ENCODE peak calls at places on chromosomes 2 and 18, in eight cellular contexts. U is CD8-positive, alpha-beta T cell; O is hepatocyte; N is OCI-LY7; I is fibroblast of lung; Q is IMR-90; L is heart right ventricle; K is cardiac muscle cell. B is an unnamed sample.
A peak's percentile ranks its signal among the peaks of the same experiment; 100 is the strongest.

GRCh38 chr2:132837764-132838163 is 167.8 kb upstream of the LYPD1 start:
- DNase-seq in U (no peak), O (no peak), Q (no peak), K (no peak), N (no peak), L (no peak), I (no peak), B (no peak)

GRCh38 chr2:31381601-31382000 is 32.9 kb downstream of the XDH start:
- DNase-seq in O (no peak), U (no peak), I (no peak), N (no peak), L (no peak), K (no peak), Q (no peak), B (no peak)

GRCh38 chr2:8535821-8536685 is 145.8 kb upstream of the ID2 start:
- DNase-seq in U (no peak), N (peak; percentile 60), I (no peak), Q (no peak), L (no peak), O (no peak), K (no peak), B (no peak)

GRCh38 chr2:201070966-201071304 is 536 bp downstream of the HYCC2 start:
- DNase-seq in K (peak; percentile 2), N (peak; percentile 32), L (no peak), O (no peak), U (no peak), I (no peak), Q (no peak), B (no peak)

GRCh38 chr18:31679133-31679731 is 5.1 kb downstream of the B4GALT6 start:
- DNase-seq in N (no peak), Q (peak; percentile 46), U (no peak), L (no peak), O (no peak), K (no peak), I (peak; percentile 65), B (no peak)

GRCh38 chr2:59000796-59001195 is 759.7 kb upstream of the FANCL start:
- DNase-seq in Q (no peak), K (no peak), O (no peak), I (no peak), U (no peak), N (no peak), L (no peak), B (no peak)

GRCh38 chr18:21115519-21116411 is 4.2 kb upstream of the ROCK1 start:
- DNase-seq in O (no peak), L (no peak), I (peak; percentile 33), K (peak; percentile 21), Q (peak; percentile 65), U (no peak), N (no peak), B (no peak)

GRCh38 chr2:213188533-213188867 is 37.1 kb upstream of the IKZF2 start:
- DNase-seq in K (no peak), I (no peak), Q (no peak), O (no peak), N (no peak), U (no peak), L (no peak), B (no peak)

GRCh38 chr2:170277943-170278342 is 100.0 kb downstream of the MYO3B start:
- DNase-seq in U (no peak), K (no peak), N (no peak), O (no peak), Q (no peak), I (no peak), L (no peak), B (no peak)

GRCh38 chr2:15579641-15580040 is 12.0 kb upstream of the DDX1 start:
- DNase-seq in L (no peak), O (no peak), I (no peak), K (no peak), N (no peak), Q (peak; percentile 17), U (no peak), B (no peak)

GRCh38 chr2:36403675-36404230 is 48.2 kb downstream of the CRIM1 start:
- DNase-seq in N (peak; percentile 22), Q (peak; percentile 84), K (no peak), O (no peak), L (no peak), U (no peak), I (peak; percentile 47), B (no peak)

GRCh38 chr2:42102606-42103450 is 55.0 kb downstream of the PKDCC start:
- DNase-seq in L (peak; percentile 67), I (no peak), O (peak; percentile 81), Q (no peak), U (peak; percentile 28), K (peak; percentile 90), N (no peak), B (peak; percentile 86)

GRCh38 chr2:25966531-25967265 is 15.6 kb downstream of the KIF3C start:
- DNase-seq in I (no peak), U (no peak), O (no peak), K (peak; percentile 10), Q (no peak), L (no peak), N (no peak), B (no peak)

GRCh38 chr2:145931836-145932352 is 1412.0 kb upstream of the ZEB2 start:
- DNase-seq in Q (no peak), K (no peak), L (no peak), O (no peak), I (no peak), N (no peak), U (no peak), B (no peak)

GRCh38 chr2:38074047-38074774 is 1.7 kb downstream of the CYP1B1 start:
- DNase-seq in N (no peak), U (no peak), L (no peak), K (no peak), I (no peak), Q (no peak), O (no peak), B (peak; percentile 33)

GRCh38 chr2:179595284-179595683 is 266.1 kb downstream of the ZNF385B start:
- DNase-seq in N (no peak), Q (no peak), I (no peak), U (no peak), L (no peak), K (peak; percentile 34), O (no peak), B (no peak)

GRCh38 chr2:148614024-148614331 is 30.6 kb upstream of the EPC2 start:
- DNase-seq in L (no peak), O (no peak), K (peak; percentile 4), U (no peak), N (no peak), I (peak; percentile 27), Q (no peak), B (no peak)

GRCh38 chr2:151575338-151575737 is 158.9 kb downstream of the NEB start:
- DNase-seq in N (no peak), Q (no peak), L (no peak), K (no peak), O (no peak), U (no peak), I (no peak), B (no peak)

GRCh38 chr18:26868968-26869586 is 3.6 kb upstream of the AQP4 start:
- DNase-seq in I (no peak), L (no peak), K (no peak), N (no peak), U (no peak), O (no peak), Q (no peak), B (no peak)
- H3K27ac ChIP-seq in I (no peak overlapping the region), L (no peak overlapping the region), K (no peak overlapping the region), N (no peak overlapping the region), U (no peak overlapping the region), O (no peak overlapping the region), Q (no peak overlapping the region), B (no peak overlapping the region)

DNA sequence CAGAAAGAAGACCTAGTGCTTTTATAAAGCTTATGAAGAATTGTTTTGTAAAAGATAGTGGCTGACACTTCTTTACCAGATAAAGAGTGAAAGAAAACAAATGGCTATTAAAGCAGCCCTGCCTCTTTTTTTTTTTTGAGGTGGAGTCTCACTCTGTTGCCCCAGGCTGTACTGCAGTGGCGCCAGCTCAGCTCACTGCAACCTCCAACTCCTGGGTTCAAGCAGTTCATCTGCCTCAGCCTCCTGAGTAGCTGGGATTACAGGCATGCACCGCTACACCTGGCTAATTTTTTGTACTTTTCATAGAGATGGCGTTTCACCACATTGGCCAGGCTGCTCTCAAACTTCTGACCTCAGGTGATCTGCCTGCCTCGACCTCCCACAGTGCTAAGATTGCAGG is 12.9 kb downstream of the ARPC2 start:
- DNase-seq in Q (no peak), O (no peak), L (no peak), U (no peak), I (no peak), K (no peak), N (no peak), B (no peak)
- H3K4me1 ChIP-seq in Q (peaks cover 9% of the 10 kb centered on the region), O (peaks cover 28% of the 10 kb centered on the region), L (peaks cover 37% of the 10 kb centered on the region), U (peaks cover 59% of the 10 kb centered on the region), I (peaks cover 13% of the 10 kb centered on the region), K (peaks cover 18% of the 10 kb centered on the region), N (peaks cover 45% of the 10 kb centered on the region), B (peaks cover 8% of the 10 kb centered on the region)

GRCh38 chr18:77776104-77776503 is 526.5 kb downstream of the GALR1 start:
- DNase-seq in I (no peak), U (no peak), N (no peak), Q (no peak), K (no peak), O (no peak), L (no peak), B (no peak)

GRCh38 chr18:77777126-77777525 is 527.5 kb downstream of the GALR1 start:
- DNase-seq in Q (no peak), L (no peak), K (no peak), I (no peak), O (no peak), U (no peak), N (no peak), B (no peak)
- H3K9me3 ChIP-seq in Q (peaks cover 39% of the 10 kb centered on the region), L (no peaks in the 10 kb centered on the region), K (no peaks in the 10 kb centered on the region), I (no peaks in the 10 kb centered on the region), O (no peaks in the 10 kb centered on the region), U (no peaks in the 10 kb centered on the region), N (no peaks in the 10 kb centered on the region), B (no peaks in the 10 kb centered on the region)

GRCh38 chr18:75478996-75479870 is 51.7 kb upstream of the SMIM21 start:
- DNase-seq in Q (peak; percentile 59), L (no peak), I (peak; percentile 81), K (peak; percentile 64), U (no peak), N (peak; percentile 24), O (peak; percentile 62), B (no peak)

GRCh38 chr18:75477913-75478312 is 50.4 kb upstream of the SMIM21 start:
- DNase-seq in K (peak; percentile 14), L (no peak), O (no peak), N (no peak), U (no peak), I (peak; percentile 47), Q (peak; percentile 37), B (no peak)

GRCh38 chr18:75480487-75480886 is 53.0 kb upstream of the SMIM21 start:
- DNase-seq in I (no peak), Q (no peak), U (no peak), K (no peak), O (no peak), N (no peak), L (no peak), B (no peak)

GRCh38 chr18:75482880-75483279 is 55.4 kb upstream of the SMIM21 start:
- DNase-seq in Q (peak; percentile 81), O (no peak), I (peak; percentile 18), U (no peak), L (no peak), K (no peak), N (no peak), B (no peak)

DNA sequence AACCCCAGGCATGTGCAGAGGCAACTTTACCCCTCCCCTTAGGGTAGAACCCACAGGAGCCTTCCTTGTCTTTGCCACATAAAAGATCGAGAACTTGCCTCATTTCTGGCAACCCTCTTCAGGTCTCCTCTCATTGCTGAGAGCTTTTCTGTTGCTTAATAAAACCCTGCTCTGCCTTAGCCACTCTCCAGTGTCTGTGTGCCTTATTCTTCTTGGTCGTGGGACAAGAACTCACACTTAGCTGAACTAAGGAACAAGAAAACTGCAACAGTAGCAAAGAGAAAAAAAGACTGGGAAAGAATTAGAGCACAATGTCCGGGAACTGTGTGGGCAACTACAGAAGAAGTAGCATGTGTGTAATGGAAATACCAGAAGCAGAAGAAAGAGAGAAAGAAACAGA is 56.2 kb upstream of the SMIM21 start:
- DNase-seq in L (no peak), K (no peak), I (no peak), N (no peak), O (no peak), Q (no peak), U (no peak), B (no peak)
- H3K27ac ChIP-seq in L (no peak overlapping the region), K (no peak overlapping the region), I (no peak overlapping the region), N (no peak overlapping the region), O (no peak overlapping the region), Q (peak overlapping the region; percentile 87), U (no peak overlapping the region), B (no peak overlapping the region)